ENCODE peak calls at places on chromosomes 7 and 10, in ten cellular contexts. One of them, this sample, is unnamed.

GRCh38 chr7:83410989-83411591 is 237.8 kb downstream of the SEMA3E start:
- DNase-seq in prostate gland: peak
- DNase-seq in esophagus muscularis mucosa: no peak
- DNase-seq in NB4: peak
- DNase-seq in adrenal gland: peak
- DNase-seq in A549: peak
- DNase-seq in IMR-90: peak
- DNase-seq in breast epithelium: no peak
- DNase-seq in endothelial cell of umbilical vein: peak
- DNase-seq in ovary: no peak
- DNase-seq in this sample: peak

GRCh38 chr7:116400526-116400925 is 99.0 kb upstream of the CAV2 start:
- DNase-seq in prostate gland: no peak
- DNase-seq in esophagus muscularis mucosa: no peak
- DNase-seq in NB4: no peak
- DNase-seq in adrenal gland: no peak
- DNase-seq in A549: no peak
- DNase-seq in IMR-90: no peak
- DNase-seq in breast epithelium: no peak
- DNase-seq in endothelial cell of umbilical vein: no peak
- DNase-seq in ovary: no peak
- DNase-seq in this sample: no peak

GRCh38 chr7:139671967-139672366 is 105.8 kb downstream of the HIPK2 start:
- DNase-seq in prostate gland: no peak
- DNase-seq in esophagus muscularis mucosa: no peak
- DNase-seq in NB4: no peak
- DNase-seq in adrenal gland: no peak
- DNase-seq in A549: no peak
- DNase-seq in IMR-90: peak
- DNase-seq in breast epithelium: no peak
- DNase-seq in endothelial cell of umbilical vein: no peak
- DNase-seq in ovary: no peak
- DNase-seq in this sample: no peak

GRCh38 chr10:21355591-21356011 is 169.9 kb downstream of the SKIDA1 start:
- DNase-seq in prostate gland: no peak
- DNase-seq in esophagus muscularis mucosa: no peak
- DNase-seq in NB4: no peak
- DNase-seq in adrenal gland: no peak
- DNase-seq in A549: no peak
- DNase-seq in IMR-90: peak
- DNase-seq in breast epithelium: no peak
- DNase-seq in endothelial cell of umbilical vein: no peak
- DNase-seq in ovary: no peak
- DNase-seq in this sample: no peak

GRCh38 chr10:60536529-60537114 is 146.9 kb upstream of the ANK3 start:
- DNase-seq in prostate gland: no peak
- DNase-seq in esophagus muscularis mucosa: no peak
- DNase-seq in NB4: no peak
- DNase-seq in adrenal gland: no peak
- DNase-seq in A549: peak
- DNase-seq in IMR-90: peak
- DNase-seq in breast epithelium: no peak
- DNase-seq in endothelial cell of umbilical vein: no peak
- DNase-seq in ovary: no peak
- DNase-seq in this sample: no peak

GRCh38 chr7:23239253-23239652 is 7.3 kb upstream of the GPNMB start:
- DNase-seq in prostate gland: no peak
- DNase-seq in esophagus muscularis mucosa: peak
- DNase-seq in NB4: no peak
- DNase-seq in adrenal gland: no peak
- DNase-seq in A549: no peak
- DNase-seq in IMR-90: no peak
- DNase-seq in breast epithelium: no peak
- DNase-seq in endothelial cell of umbilical vein: no peak
- DNase-seq in ovary: no peak
- DNase-seq in this sample: no peak

GRCh38 chr7:2936301-2936700 is 92.2 kb upstream of the GNA12 start:
- DNase-seq in prostate gland: no peak
- DNase-seq in esophagus muscularis mucosa: no peak
- DNase-seq in NB4: no peak
- DNase-seq in adrenal gland: no peak
- DNase-seq in A549: no peak
- DNase-seq in IMR-90: no peak
- DNase-seq in breast epithelium: no peak
- DNase-seq in endothelial cell of umbilical vein: no peak
- DNase-seq in ovary: peak
- DNase-seq in this sample: no peak

GRCh38 chr10:75530337-75530736 is 98.9 kb downstream of the LRMDA start:
- DNase-seq in prostate gland: no peak
- DNase-seq in esophagus muscularis mucosa: no peak
- DNase-seq in NB4: peak
- DNase-seq in adrenal gland: peak
- DNase-seq in A549: peak
- DNase-seq in IMR-90: no peak
- DNase-seq in breast epithelium: no peak
- DNase-seq in endothelial cell of umbilical vein: peak
- DNase-seq in ovary: no peak
- DNase-seq in this sample: no peak

GRCh38 chr10:660980-661890 is 28.2 kb downstream of the DIP2C start:
- DNase-seq in prostate gland: no peak
- DNase-seq in esophagus muscularis mucosa: no peak
- DNase-seq in NB4: no peak
- DNase-seq in adrenal gland: no peak
- DNase-seq in A549: no peak
- DNase-seq in IMR-90: no peak
- DNase-seq in breast epithelium: no peak
- DNase-seq in endothelial cell of umbilical vein: no peak
- DNase-seq in ovary: no peak
- DNase-seq in this sample: no peak

GRCh38 chr7:132545756-132546155 is 30.5 kb downstream of the PLXNA4 start:
- DNase-seq in prostate gland: no peak
- DNase-seq in esophagus muscularis mucosa: no peak
- DNase-seq in NB4: no peak
- DNase-seq in adrenal gland: no peak
- DNase-seq in A549: no peak
- DNase-seq in IMR-90: no peak
- DNase-seq in breast epithelium: no peak
- DNase-seq in endothelial cell of umbilical vein: no peak
- DNase-seq in ovary: no peak
- DNase-seq in this sample: no peak

GRCh38 chr10:98357208-98357836 is 57.7 kb downstream of the PYROXD2 start:
- DNase-seq in prostate gland: no peak
- DNase-seq in esophagus muscularis mucosa: no peak
- DNase-seq in NB4: peak
- DNase-seq in adrenal gland: no peak
- DNase-seq in A549: no peak
- DNase-seq in IMR-90: peak
- DNase-seq in breast epithelium: no peak
- DNase-seq in endothelial cell of umbilical vein: no peak
- DNase-seq in ovary: no peak
- DNase-seq in this sample: no peak

GRCh38 chr10:79638318-79638717 is 27.6 kb downstream of the SFTPA1 start:
- DNase-seq in prostate gland: no peak
- DNase-seq in esophagus muscularis mucosa: no peak
- DNase-seq in NB4: no peak
- DNase-seq in adrenal gland: no peak
- DNase-seq in A549: no peak
- DNase-seq in IMR-90: no peak
- DNase-seq in breast epithelium: no peak
- DNase-seq in endothelial cell of umbilical vein: no peak
- DNase-seq in ovary: no peak
- DNase-seq in this sample: no peak
- TF ChIP-seq POLR2A in prostate gland: no peak
- TF ChIP-seq POLR2A in esophagus muscularis mucosa: no peak
- TF ChIP-seq POLR2A in NB4: no peak
- TF ChIP-seq POLR2A in adrenal gland: no peak
- TF ChIP-seq POLR2A in A549: no peak
- TF ChIP-seq POLR2A in IMR-90: no peak
- TF ChIP-seq POLR2A in breast epithelium: no peak
- TF ChIP-seq POLR2A in endothelial cell of umbilical vein: no peak
- TF ChIP-seq POLR2A in ovary: no peak
- TF ChIP-seq POLR2A in this sample: no peak

DNA sequence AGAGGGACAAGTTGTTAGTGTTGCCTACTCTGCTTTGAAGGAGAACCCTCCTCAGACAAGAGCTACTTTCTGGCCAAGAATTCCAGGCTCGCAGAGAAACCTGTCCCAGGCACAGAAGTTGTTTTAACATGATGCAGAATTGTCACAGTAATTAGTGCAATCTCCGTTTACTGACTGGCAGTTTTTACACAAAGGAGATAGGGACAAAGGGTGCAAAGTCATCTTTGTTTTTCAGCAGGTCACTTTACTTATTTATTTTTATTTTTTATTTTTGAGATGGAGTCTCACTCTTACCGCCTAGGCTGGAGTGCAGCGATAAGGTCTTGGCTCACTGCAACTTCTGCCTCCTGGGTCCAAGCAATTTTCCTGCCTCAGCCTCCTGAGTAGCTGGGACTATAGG is 12.3 kb downstream of the TCF7L2 start:
- DNase-seq in prostate gland: no peak
- DNase-seq in esophagus muscularis mucosa: no peak
- DNase-seq in NB4: no peak
- DNase-seq in adrenal gland: no peak
- DNase-seq in A549: no peak
- DNase-seq in IMR-90: no peak
- DNase-seq in breast epithelium: no peak
- DNase-seq in endothelial cell of umbilical vein: no peak
- DNase-seq in ovary: no peak
- DNase-seq in this sample: no peak
- TF ChIP-seq POLR2A in prostate gland: no peak
- TF ChIP-seq POLR2A in esophagus muscularis mucosa: no peak
- TF ChIP-seq POLR2A in NB4: no peak
- TF ChIP-seq POLR2A in adrenal gland: no peak
- TF ChIP-seq POLR2A in A549: no peak
- TF ChIP-seq POLR2A in IMR-90: no peak
- TF ChIP-seq POLR2A in breast epithelium: no peak
- TF ChIP-seq POLR2A in endothelial cell of umbilical vein: no peak
- TF ChIP-seq POLR2A in ovary: no peak
- TF ChIP-seq POLR2A in this sample: no peak

DNA sequence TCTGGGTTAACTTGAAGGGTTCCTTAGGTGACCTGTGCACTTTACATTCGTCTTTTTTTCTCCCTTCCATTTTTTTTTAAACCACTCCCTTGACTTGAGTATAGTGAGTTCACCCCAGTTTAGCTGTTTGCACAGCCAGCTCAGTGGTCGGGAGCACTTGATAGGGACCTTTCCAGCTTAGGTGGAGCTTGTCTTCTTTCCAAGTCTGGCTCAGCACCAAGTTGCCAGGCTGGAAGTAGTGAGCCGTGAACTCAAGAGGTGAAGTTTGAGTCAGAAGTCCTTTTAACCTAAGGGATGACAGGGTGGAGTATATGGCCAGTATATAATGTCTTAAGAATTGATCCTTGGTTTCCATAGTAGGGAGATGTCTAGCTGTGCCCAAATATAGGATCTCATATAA is 7.2 kb downstream of the DNAH11 start:
- DNase-seq in prostate gland: no peak
- DNase-seq in esophagus muscularis mucosa: no peak
- DNase-seq in NB4: no peak
- DNase-seq in adrenal gland: no peak
- DNase-seq in A549: no peak
- DNase-seq in IMR-90: no peak
- DNase-seq in breast epithelium: no peak
- DNase-seq in endothelial cell of umbilical vein: no peak
- DNase-seq in ovary: no peak
- DNase-seq in this sample: no peak
- TF ChIP-seq POLR2A in prostate gland: no peak
- TF ChIP-seq POLR2A in esophagus muscularis mucosa: no peak
- TF ChIP-seq POLR2A in NB4: no peak
- TF ChIP-seq POLR2A in adrenal gland: no peak
- TF ChIP-seq POLR2A in A549: no peak
- TF ChIP-seq POLR2A in IMR-90: no peak
- TF ChIP-seq POLR2A in breast epithelium: no peak
- TF ChIP-seq POLR2A in endothelial cell of umbilical vein: no peak
- TF ChIP-seq POLR2A in ovary: no peak
- TF ChIP-seq POLR2A in this sample: no peak

GRCh38 chr10:74025380-74025978 is 27.6 kb downstream of the VCL start:
- DNase-seq in prostate gland: no peak
- DNase-seq in esophagus muscularis mucosa: no peak
- DNase-seq in NB4: no peak
- DNase-seq in adrenal gland: peak
- DNase-seq in A549: no peak
- DNase-seq in IMR-90: no peak
- DNase-seq in breast epithelium: no peak
- DNase-seq in endothelial cell of umbilical vein: no peak
- DNase-seq in ovary: no peak
- DNase-seq in this sample: peak

GRCh38 chr10:74022941-74023629 is 25.2 kb downstream of the VCL start:
- DNase-seq in prostate gland: no peak
- DNase-seq in esophagus muscularis mucosa: no peak
- DNase-seq in NB4: no peak
- DNase-seq in adrenal gland: no peak
- DNase-seq in A549: no peak
- DNase-seq in IMR-90: no peak
- DNase-seq in breast epithelium: no peak
- DNase-seq in endothelial cell of umbilical vein: no peak
- DNase-seq in ovary: no peak
- DNase-seq in this sample: no peak

GRCh38 chr10:74026428-74026979 is 28.6 kb downstream of the VCL start:
- DNase-seq in prostate gland: no peak
- DNase-seq in esophagus muscularis mucosa: no peak
- DNase-seq in NB4: no peak
- DNase-seq in adrenal gland: no peak
- DNase-seq in A549: no peak
- DNase-seq in IMR-90: no peak
- DNase-seq in breast epithelium: no peak
- DNase-seq in endothelial cell of umbilical vein: no peak
- DNase-seq in ovary: no peak
- DNase-seq in this sample: peak

GRCh38 chr10:74027702-74028101 is 29.8 kb downstream of the VCL start:
- DNase-seq in prostate gland: no peak
- DNase-seq in esophagus muscularis mucosa: no peak
- DNase-seq in NB4: no peak
- DNase-seq in adrenal gland: no peak
- DNase-seq in A549: no peak
- DNase-seq in IMR-90: peak
- DNase-seq in breast epithelium: no peak
- DNase-seq in endothelial cell of umbilical vein: no peak
- DNase-seq in ovary: no peak
- DNase-seq in this sample: no peak

GRCh38 chr10:74024600-74024999 is 26.7 kb downstream of the VCL start:
- DNase-seq in prostate gland: no peak
- DNase-seq in esophagus muscularis mucosa: no peak
- DNase-seq in NB4: no peak
- DNase-seq in adrenal gland: no peak
- DNase-seq in A549: no peak
- DNase-seq in IMR-90: no peak
- DNase-seq in breast epithelium: no peak
- DNase-seq in endothelial cell of umbilical vein: no peak
- DNase-seq in ovary: no peak
- DNase-seq in this sample: no peak
- TF ChIP-seq POLR2A in prostate gland: no peak
- TF ChIP-seq POLR2A in esophagus muscularis mucosa: no peak
- TF ChIP-seq POLR2A in NB4: no peak
- TF ChIP-seq POLR2A in adrenal gland: no peak
- TF ChIP-seq POLR2A in A549: no peak
- TF ChIP-seq POLR2A in IMR-90: no peak
- TF ChIP-seq POLR2A in breast epithelium: no peak
- TF ChIP-seq POLR2A in endothelial cell of umbilical vein: no peak
- TF ChIP-seq POLR2A in ovary: no peak
- TF ChIP-seq POLR2A in this sample: no peak

This sample was measured in erythroblast.